ENCODE peak calls at places on chromosomes 7 and 10, in four cellular contexts. O is CD4-positive, alpha-beta T cell; W is neural crest cell; P is endothelial cell. N is an unnamed sample.

GRCh38 chr7:95376632-95377380 is 19.4 kb downstream of the PON3 start:
- DNase-seq in O (no peak), W (peak), P (no peak), N (no peak)

GRCh38 chr7:142884285-142884637 is 1.3 kb downstream of the TRPV6 start:
- DNase-seq in O (no peak), W (no peak), P (no peak), N (no peak)

GRCh38 chr10:116538461-116538860 is 7.3 kb upstream of the PNLIP start:
- DNase-seq in O (no peak), W (no peak), P (no peak), N (no peak)

GRCh38 chr10:61452655-61453641 is at the start of gene TMEM26:
- DNase-seq in O (no peak), W (peak), P (peak), N (peak)

GRCh38 chr10:9545073-9545472 is 1472.6 kb upstream of the CELF2 start:
- DNase-seq in O (no peak), W (no peak), P (no peak), N (no peak)

GRCh38 chr10:73894245-73894971 is 16.5 kb upstream of the PLAU start:
- DNase-seq in O (no peak), W (no peak), P (no peak), N (no peak)

GRCh38 chr7:103343758-103344452 is 662 bp downstream of the DNAJC2 start:
- DNase-seq in O (peak), W (no peak), P (no peak), N (no peak)

GRCh38 chr7:132592947-132593335 is 16.7 kb upstream of the PLXNA4 start:
- DNase-seq in O (no peak), W (no peak), P (no peak), N (no peak)

GRCh38 chr10:80538481-80539185 is 931 bp downstream of the SH2D4B start:
- DNase-seq in O (no peak), W (no peak), P (no peak), N (no peak)

GRCh38 chr10:104307576-104308438 is 30.5 kb downstream of the ITPRIP start:
- DNase-seq in O (no peak), W (no peak), P (no peak), N (no peak)

GRCh38 chr10:114541081-114541833 is 116.8 kb downstream of the ABLIM1 start:
- DNase-seq in O (peak), W (no peak), P (no peak), N (no peak)

GRCh38 chr7:9189683-9190082 is 756.3 kb downstream of the NXPH1 start:
- DNase-seq in O (no peak), W (no peak), P (no peak), N (no peak)

GRCh38 chr7:150368884-150369739 is 490 bp downstream of the REPIN1 start:
- DNase-seq in O (peak), W (peak), P (peak), N (peak)

GRCh38 chr7:128917061-128917460 is 6.6 kb upstream of the KCP start:
- DNase-seq in O (no peak), W (no peak), P (no peak), N (no peak)

GRCh38 chr7:158811461-158811860 is 17.8 kb downstream of the ESYT2 start:
- DNase-seq in O (no peak), W (no peak), P (no peak), N (no peak)

GRCh38 chr10:13916384-13916947 is 329.7 kb downstream of the PRPF18 start:
- DNase-seq in O (no peak), W (no peak), P (no peak), N (no peak)

GRCh38 chr10:92239600-92240288 is 51.1 kb downstream of the CPEB3 start:
- DNase-seq in O (peak), W (peak), P (peak), N (peak)

GRCh38 chr10:77187376-77187999 is 450.1 kb downstream of the KCNMA1 start:
- DNase-seq in O (no peak), W (no peak), P (no peak), N (no peak)

GRCh38 chr10:121999301-121999700 is 10.3 kb downstream of the TACC2 start:
- DNase-seq in O (no peak), W (no peak), P (no peak), N (no peak)

GRCh38 chr7:127710635-127711034 is 58.6 kb downstream of the SND1 start:
- DNase-seq in O (no peak), W (no peak), P (no peak), N (no peak)

GRCh38 chr10:113087082-113088029 is 137.3 kb downstream of the TCF7L2 start:
- DNase-seq in O (no peak), W (no peak), P (peak), N (no peak)

GRCh38 chr10:11236234-11236633 is 218.6 kb downstream of the CELF2 start:
- DNase-seq in O (no peak), W (no peak), P (no peak), N (no peak)

GRCh38 chr10:111472445-111472844 is 395.6 kb downstream of the ADRA2A start:
- DNase-seq in O (no peak), W (no peak), P (no peak), N (no peak)

GRCh38 chr10:112919721-112920120 is 30.3 kb upstream of the TCF7L2 start:
- DNase-seq in O (no peak), W (no peak), P (no peak), N (no peak)

GRCh38 chr10:124745678-124746077 is 1.5 kb upstream of the FAM53B start:
- DNase-seq in O (no peak), W (no peak), P (no peak), N (no peak)

GRCh38 chr10:14611971-14612693 is 162.6 kb downstream of the FAM107B start:
- DNase-seq in O (no peak), W (no peak), P (no peak), N (no peak)

GRCh38 chr10:74056081-74056818 is 58.3 kb downstream of the VCL start:
- DNase-seq in O (no peak), W (no peak), P (no peak), N (no peak)

GRCh38 chr10:6035926-6036575 is 26.1 kb downstream of the IL2RA start:
- DNase-seq in O (no peak), W (no peak), P (no peak), N (no peak)

GRCh38 chr7:99737726-99738125 is 2.7 kb upstream of the CYP3A7 start:
- DNase-seq in O (no peak), W (no peak), P (no peak), N (no peak)

GRCh38 chr7:84336303-84336702 is 141.7 kb upstream of the SEMA3A start:
- DNase-seq in O (no peak), W (no peak), P (no peak), N (no peak)

GRCh38 chr7:94049615-94050014 is 45.5 kb upstream of the BET1 start:
- DNase-seq in O (no peak), W (no peak), P (no peak), N (no peak)

GRCh38 chr7:1323178-1324027 is 90.7 kb downstream of the UNCX start:
- DNase-seq in O (no peak), W (peak), P (no peak), N (no peak)

GRCh38 chr10:7300327-7300726 is 110.5 kb downstream of the SFMBT2 start:
- DNase-seq in O (no peak), W (no peak), P (no peak), N (no peak)

GRCh38 chr7:25900245-25900644 is 251.8 kb upstream of the NFE2L3 start:
- DNase-seq in O (no peak), W (no peak), P (no peak), N (no peak)

GRCh38 chr10:110172155-110172554 is 35.2 kb upstream of the MXI1 start:
- DNase-seq in O (no peak), W (no peak), P (no peak), N (no peak)

GRCh38 chr7:1705856-1706255 is 35.8 kb downstream of the ELFN1 start:
- DNase-seq in O (no peak), W (no peak), P (no peak), N (peak)

GRCh38 chr7:26199301-26200112 is 1.0 kb downstream of the HNRNPA2B1 start:
- DNase-seq in O (peak), W (no peak), P (peak), N (peak)

GRCh38 chr7:158401295-158401694 is 186.3 kb downstream of the PTPRN2 start:
- DNase-seq in O (no peak), W (no peak), P (no peak), N (no peak)

GRCh38 chr7:79176859-79177477 is 276.5 kb downstream of the MAGI2 start:
- DNase-seq in O (no peak), W (no peak), P (peak), N (no peak)

DNA sequence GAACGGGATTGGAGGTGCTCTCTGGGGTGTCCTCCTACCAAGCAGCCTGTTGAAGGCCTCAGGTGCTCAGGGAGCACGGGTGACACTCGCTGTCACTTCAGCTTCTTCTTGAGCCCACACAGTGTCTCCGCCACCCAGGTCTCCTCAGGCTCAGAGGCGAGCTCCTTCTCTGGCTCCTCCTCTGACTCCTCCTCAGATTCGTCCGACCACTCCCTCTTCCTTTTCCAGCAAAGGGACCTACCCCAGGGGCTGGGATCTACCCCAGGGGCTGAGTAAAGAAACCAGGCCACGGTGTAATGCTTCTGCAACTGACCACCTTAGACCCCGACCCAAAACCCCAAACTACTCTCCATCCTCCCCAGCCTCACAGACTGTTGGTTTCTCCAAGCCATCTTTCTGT is 9.2 kb upstream of the RBAK start:
- DNase-seq in O (no peak), W (no peak), P (no peak), N (no peak)
- TF ChIP-seq CTCF in O (no peak), W (no peak), P (no peak), N (no peak)

GRCh38 chr10:63901228-63901627 is 380.0 kb downstream of the REEP3 start:
- DNase-seq in O (no peak), W (no peak), P (no peak), N (no peak)
- TF ChIP-seq CTCF in O (no peak), W (peak), P (peak), N (peak)

DNA sequence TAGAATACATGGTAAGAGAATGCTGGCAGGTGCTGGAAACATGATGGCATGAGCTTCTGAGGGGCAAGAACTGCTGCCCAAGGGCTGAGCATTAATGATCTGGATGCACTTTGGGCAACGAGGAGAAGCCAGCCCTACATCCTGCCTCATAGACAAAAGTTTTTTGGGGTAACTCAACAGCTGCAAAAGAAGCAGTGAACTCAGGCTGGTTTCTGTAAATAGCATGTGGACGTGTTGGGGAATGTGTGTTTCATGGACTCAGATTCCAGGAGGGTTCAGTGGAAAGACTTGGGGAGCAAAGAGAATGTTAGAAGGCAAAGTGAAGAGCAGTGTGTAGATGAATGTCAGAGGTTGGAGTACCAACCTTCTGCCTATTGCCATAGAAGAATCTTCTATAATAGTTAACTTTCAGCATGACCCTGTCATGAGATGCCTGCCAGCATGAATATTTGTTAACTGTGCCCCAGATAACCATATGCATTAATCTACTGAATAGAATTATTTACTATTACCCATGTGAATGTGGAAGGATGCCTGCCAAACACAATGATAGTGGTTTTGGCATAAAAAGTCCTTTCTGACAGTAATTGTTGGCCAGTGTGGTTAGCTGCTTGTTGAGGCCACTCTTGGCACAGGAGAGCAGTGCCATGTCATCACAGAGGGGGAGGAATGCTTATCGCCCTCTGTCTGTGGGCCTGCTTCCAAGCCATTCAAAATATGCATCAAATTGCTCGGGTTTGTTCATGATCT is 165.6 kb downstream of the WNT2 start:
- DNase-seq in O (no peak), W (no peak), P (no peak), N (no peak)
- TF ChIP-seq CTCF in O (no peak), W (no peak), P (no peak), N (no peak)

DNA sequence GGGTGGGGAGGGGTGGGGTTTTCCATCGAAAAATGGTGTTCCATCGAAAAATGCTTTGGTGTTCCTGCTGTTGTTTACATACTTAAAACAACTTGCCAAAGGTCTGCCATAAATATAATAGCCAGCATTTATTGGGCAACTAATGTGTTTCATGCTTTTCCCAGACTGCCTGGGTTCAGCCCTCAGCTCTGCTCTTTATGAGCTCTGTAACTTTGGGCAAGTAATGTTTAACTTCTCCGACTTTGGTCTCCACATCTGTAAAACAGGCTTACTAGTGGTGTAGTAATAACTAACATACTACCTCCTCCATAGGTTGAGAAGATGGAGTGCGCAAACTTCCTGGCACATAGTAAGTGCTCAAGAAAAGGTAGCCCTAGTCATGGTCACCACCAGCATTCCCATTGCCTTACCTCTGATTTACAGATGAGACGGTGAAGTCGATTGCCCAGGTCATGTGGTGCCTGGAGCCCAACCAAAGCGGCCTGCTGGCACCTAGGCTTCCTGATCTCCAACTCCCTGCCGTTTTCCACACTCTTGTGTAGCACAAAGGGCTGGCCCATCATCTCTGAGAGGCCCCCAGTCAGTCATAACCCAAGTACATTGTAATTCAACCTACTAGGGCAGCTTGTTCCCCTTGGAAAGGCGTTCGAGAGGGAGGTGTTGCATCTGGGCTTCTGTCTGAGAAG is 8.9 kb downstream of the ZMIZ1 start:
- DNase-seq in O (no peak), W (no peak), P (no peak), N (no peak)
- TF ChIP-seq CTCF in O (no peak), W (no peak), P (no peak), N (no peak)

GRCh38 chr7:23941551-23941950 is 231.5 kb downstream of the STK31 start:
- DNase-seq in O (no peak), W (no peak), P (no peak), N (no peak)

GRCh38 chr7:23944131-23944530 is 234.1 kb downstream of the STK31 start:
- DNase-seq in O (no peak), W (no peak), P (no peak), N (no peak)

GRCh38 chr7:23938230-23938629 is 228.2 kb downstream of the STK31 start:
- DNase-seq in O (no peak), W (no peak), P (no peak), N (no peak)

GRCh38 chr7:23942032-23942431 is 232.0 kb downstream of the STK31 start:
- DNase-seq in O (no peak), W (no peak), P (no peak), N (no peak)

DNA sequence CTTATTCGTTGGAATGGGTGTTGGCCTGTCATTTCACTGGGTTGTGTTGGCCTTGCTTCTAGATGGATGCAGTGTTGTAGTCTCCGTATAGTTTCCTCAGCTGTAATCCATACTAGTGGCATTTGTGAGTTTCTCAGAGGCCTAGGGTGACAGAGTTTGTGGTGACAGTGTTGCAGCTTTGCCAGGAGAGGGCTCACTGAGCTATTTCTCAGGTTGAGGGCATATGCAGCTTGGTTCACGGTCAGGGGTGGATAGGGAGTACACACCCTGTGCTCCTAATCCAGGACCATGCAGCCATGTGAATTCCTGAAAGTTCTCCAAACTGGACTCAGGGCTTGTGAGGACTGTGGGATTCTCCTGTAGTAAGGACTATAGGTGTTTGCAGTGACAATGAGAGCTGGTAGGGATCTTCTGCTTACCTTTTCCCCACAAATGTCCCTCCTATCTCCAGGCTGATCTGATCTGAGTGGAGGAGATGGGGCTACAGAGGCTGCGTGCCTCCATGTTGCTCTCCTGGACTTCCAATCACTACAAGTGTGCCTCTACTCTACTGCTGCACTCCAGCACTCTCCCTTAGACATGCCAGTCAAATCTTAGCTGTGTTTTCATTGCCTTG is 229.0 kb downstream of the STK31 start:
- DNase-seq in O (no peak), W (peak), P (peak), N (peak)
- TF ChIP-seq CTCF in O (no peak), W (peak), P (peak), N (peak)

GRCh38 chr10:103042129-103042528 is 124.0 kb downstream of the CNNM2 start:
- DNase-seq in O (no peak), W (no peak), P (no peak), N (no peak)

GRCh38 chr10:103040424-103040823 is 122.3 kb downstream of the CNNM2 start:
- DNase-seq in O (no peak), W (no peak), P (no peak), N (no peak)

GRCh38 chr10:103041391-103041790 is 123.3 kb downstream of the CNNM2 start:
- DNase-seq in O (no peak), W (no peak), P (no peak), N (no peak)

GRCh38 chr10:103042908-103043307 is 124.8 kb downstream of the CNNM2 start:
- DNase-seq in O (no peak), W (no peak), P (no peak), N (no peak)

GRCh38 chr10:103038570-103038969 is 120.5 kb downstream of the CNNM2 start:
- DNase-seq in O (no peak), W (no peak), P (no peak), N (no peak)
- TF ChIP-seq CTCF in O (no peak), W (no peak), P (no peak), N (no peak)

DNA sequence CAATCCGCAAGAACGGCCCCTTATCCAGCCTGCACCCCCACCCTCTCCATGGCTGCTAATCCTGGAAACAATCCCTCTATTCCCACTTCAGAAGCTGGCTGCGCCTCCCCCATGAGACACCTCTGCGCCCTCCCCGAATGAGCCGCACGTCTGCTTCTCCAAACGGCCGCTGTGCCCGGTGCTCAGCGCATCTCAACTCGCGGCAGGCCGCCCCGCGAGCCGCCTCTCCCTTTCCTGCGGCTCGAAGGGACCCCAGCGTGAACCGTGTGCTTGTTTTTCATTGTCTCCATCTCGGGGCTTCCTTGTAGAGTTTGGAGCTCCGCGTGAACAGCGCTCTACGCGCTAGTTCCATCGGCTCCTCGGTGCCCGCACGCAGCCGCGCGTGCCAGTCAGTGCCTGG is 20.8 kb upstream of the FXYD4 start:
- DNase-seq in O (no peak), W (no peak), P (no peak), N (no peak)
- TF ChIP-seq CTCF in O (no peak), W (no peak), P (no peak), N (no peak)

GRCh38 chr7:114026486-114027089 is 107.8 kb upstream of the PPP1R3A start:
- DNase-seq in O (no peak), W (peak), P (peak), N (no peak)
- TF ChIP-seq CTCF in O (peak), W (peak), P (peak), N (peak)

DNA sequence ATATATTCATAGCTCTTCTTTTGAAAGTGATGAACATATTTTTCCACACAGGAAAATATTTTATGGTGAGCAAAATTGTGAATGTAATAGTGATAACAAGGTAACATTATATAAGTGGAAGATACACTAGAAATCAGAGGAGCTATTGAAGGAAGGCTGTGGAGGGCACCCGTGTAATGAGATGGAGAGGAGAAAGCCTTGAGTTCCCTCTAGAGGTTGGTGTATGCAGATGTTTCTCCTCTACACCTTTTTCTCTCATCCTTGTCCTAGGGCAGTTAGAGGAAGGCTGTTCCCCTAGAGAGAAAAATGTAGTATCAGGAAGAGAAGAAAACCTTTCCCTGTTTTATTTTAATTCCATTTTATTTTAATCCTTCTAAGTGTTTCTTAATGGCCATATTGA is 54.6 kb upstream of the NRG3 start:
- DNase-seq in O (no peak), W (no peak), P (no peak), N (no peak)
- TF ChIP-seq CTCF in O (no peak), W (peak), P (no peak), N (peak)

GRCh38 chr10:69663548-69663947 is 33.5 kb downstream of the FAM241B start:
- DNase-seq in O (no peak), W (no peak), P (peak), N (no peak)
- TF ChIP-seq CTCF in O (no peak), W (peak), P (peak), N (peak)

N was measured in progenitor cell of endocrine pancreas.